ENCODE peak calls at places on chromosomes 6 and 20, in nine cellular contexts. One of them, this sample, is unnamed.

GRCh38 chr20:44637490-44638372 is 13.8 kb downstream of the ADA start:
- DNase-seq in COR-L47: no peak
- DNase-seq in GM04504: no peak
- DNase-seq in choroid plexus epithelial cell: no peak
- DNase-seq in kidney epithelial cell: no peak
- DNase-seq in naive thymus-derived CD4-positive, alpha-beta T cell: no peak
- DNase-seq in activated T-helper 2 cell treated with anti-CD3 and anti-CD28 coated beads, Interferon-gamma antibody, Interleukin-2, Interleukin-4, amounts not matched to agents 10 μg/mL and 5 μg/mL and 100 μg/mL, durations not matched to agents 14 hours and 24 hours and 36 hours: no peak
- DNase-seq in H54: no peak
- DNase-seq in putamen: no peak
- DNase-seq in this sample: no peak

GRCh38 chr6:14520029-14520428 is 402.5 kb downstream of the CD83 start:
- DNase-seq in COR-L47: no peak
- DNase-seq in GM04504: no peak
- DNase-seq in choroid plexus epithelial cell: no peak
- DNase-seq in kidney epithelial cell: no peak
- DNase-seq in naive thymus-derived CD4-positive, alpha-beta T cell: no peak
- DNase-seq in activated T-helper 2 cell treated with anti-CD3 and anti-CD28 coated beads, Interferon-gamma antibody, Interleukin-2, Interleukin-4, amounts not matched to agents 10 μg/mL and 5 μg/mL and 100 μg/mL, durations not matched to agents 14 hours and 24 hours and 36 hours: no peak
- DNase-seq in H54: no peak
- DNase-seq in putamen: no peak
- DNase-seq in this sample: no peak

GRCh38 chr6:11700118-11700718 is 78.4 kb downstream of the ADTRP start:
- DNase-seq in COR-L47: no peak
- DNase-seq in GM04504: no peak
- DNase-seq in choroid plexus epithelial cell: peak
- DNase-seq in kidney epithelial cell: no peak
- DNase-seq in naive thymus-derived CD4-positive, alpha-beta T cell: peak
- DNase-seq in activated T-helper 2 cell treated with anti-CD3 and anti-CD28 coated beads, Interferon-gamma antibody, Interleukin-2, Interleukin-4, amounts not matched to agents 10 μg/mL and 5 μg/mL and 100 μg/mL, durations not matched to agents 14 hours and 24 hours and 36 hours: no peak
- DNase-seq in H54: no peak
- DNase-seq in putamen: peak
- DNase-seq in this sample: no peak

GRCh38 chr6:165008971-165009370 is 300.4 kb downstream of the C6orf118 start:
- DNase-seq in COR-L47: no peak
- DNase-seq in GM04504: no peak
- DNase-seq in choroid plexus epithelial cell: no peak
- DNase-seq in kidney epithelial cell: no peak
- DNase-seq in naive thymus-derived CD4-positive, alpha-beta T cell: no peak
- DNase-seq in activated T-helper 2 cell treated with anti-CD3 and anti-CD28 coated beads, Interferon-gamma antibody, Interleukin-2, Interleukin-4, amounts not matched to agents 10 μg/mL and 5 μg/mL and 100 μg/mL, durations not matched to agents 14 hours and 24 hours and 36 hours: no peak
- DNase-seq in H54: no peak
- DNase-seq in putamen: no peak
- DNase-seq in this sample: no peak

GRCh38 chr20:15042723-15043122 is 705.3 kb upstream of the FLRT3 start:
- DNase-seq in COR-L47: no peak
- DNase-seq in GM04504: no peak
- DNase-seq in choroid plexus epithelial cell: no peak
- DNase-seq in kidney epithelial cell: no peak
- DNase-seq in naive thymus-derived CD4-positive, alpha-beta T cell: no peak
- DNase-seq in activated T-helper 2 cell treated with anti-CD3 and anti-CD28 coated beads, Interferon-gamma antibody, Interleukin-2, Interleukin-4, amounts not matched to agents 10 μg/mL and 5 μg/mL and 100 μg/mL, durations not matched to agents 14 hours and 24 hours and 36 hours: no peak
- DNase-seq in H54: no peak
- DNase-seq in putamen: no peak
- DNase-seq in this sample: no peak

GRCh38 chr20:37521091-37521771 is at the start of gene NNAT:
- DNase-seq in COR-L47: no peak
- DNase-seq in GM04504: no peak
- DNase-seq in choroid plexus epithelial cell: no peak
- DNase-seq in kidney epithelial cell: no peak
- DNase-seq in naive thymus-derived CD4-positive, alpha-beta T cell: no peak
- DNase-seq in activated T-helper 2 cell treated with anti-CD3 and anti-CD28 coated beads, Interferon-gamma antibody, Interleukin-2, Interleukin-4, amounts not matched to agents 10 μg/mL and 5 μg/mL and 100 μg/mL, durations not matched to agents 14 hours and 24 hours and 36 hours: no peak
- DNase-seq in H54: no peak
- DNase-seq in putamen: no peak
- DNase-seq in this sample: peak

GRCh38 chr6:118830691-118831090 is 63.3 kb upstream of the ASF1A start:
- DNase-seq in COR-L47: no peak
- DNase-seq in GM04504: no peak
- DNase-seq in choroid plexus epithelial cell: no peak
- DNase-seq in kidney epithelial cell: no peak
- DNase-seq in naive thymus-derived CD4-positive, alpha-beta T cell: no peak
- DNase-seq in activated T-helper 2 cell treated with anti-CD3 and anti-CD28 coated beads, Interferon-gamma antibody, Interleukin-2, Interleukin-4, amounts not matched to agents 10 μg/mL and 5 μg/mL and 100 μg/mL, durations not matched to agents 14 hours and 24 hours and 36 hours: no peak
- DNase-seq in H54: no peak
- DNase-seq in putamen: no peak
- DNase-seq in this sample: no peak

GRCh38 chr6:41334482-41335023 is 855 bp upstream of the NCR2 start:
- DNase-seq in COR-L47: no peak
- DNase-seq in GM04504: no peak
- DNase-seq in choroid plexus epithelial cell: peak
- DNase-seq in kidney epithelial cell: no peak
- DNase-seq in naive thymus-derived CD4-positive, alpha-beta T cell: no peak
- DNase-seq in activated T-helper 2 cell treated with anti-CD3 and anti-CD28 coated beads, Interferon-gamma antibody, Interleukin-2, Interleukin-4, amounts not matched to agents 10 μg/mL and 5 μg/mL and 100 μg/mL, durations not matched to agents 14 hours and 24 hours and 36 hours: no peak
- DNase-seq in H54: no peak
- DNase-seq in putamen: no peak
- DNase-seq in this sample: no peak

GRCh38 chr6:18668994-18669393 is 281.8 kb downstream of the RNF144B start:
- DNase-seq in COR-L47: no peak
- DNase-seq in GM04504: no peak
- DNase-seq in choroid plexus epithelial cell: no peak
- DNase-seq in kidney epithelial cell: no peak
- DNase-seq in naive thymus-derived CD4-positive, alpha-beta T cell: no peak
- DNase-seq in activated T-helper 2 cell treated with anti-CD3 and anti-CD28 coated beads, Interferon-gamma antibody, Interleukin-2, Interleukin-4, amounts not matched to agents 10 μg/mL and 5 μg/mL and 100 μg/mL, durations not matched to agents 14 hours and 24 hours and 36 hours: no peak
- DNase-seq in H54: no peak
- DNase-seq in putamen: no peak
- DNase-seq in this sample: no peak

GRCh38 chr6:138656278-138656803 is 117.2 kb upstream of the CCDC28A start:
- DNase-seq in COR-L47: no peak
- DNase-seq in GM04504: no peak
- DNase-seq in choroid plexus epithelial cell: no peak
- DNase-seq in kidney epithelial cell: no peak
- DNase-seq in naive thymus-derived CD4-positive, alpha-beta T cell: no peak
- DNase-seq in activated T-helper 2 cell treated with anti-CD3 and anti-CD28 coated beads, Interferon-gamma antibody, Interleukin-2, Interleukin-4, amounts not matched to agents 10 μg/mL and 5 μg/mL and 100 μg/mL, durations not matched to agents 14 hours and 24 hours and 36 hours: no peak
- DNase-seq in H54: no peak
- DNase-seq in putamen: no peak
- DNase-seq in this sample: no peak

GRCh38 chr6:88835210-88835609 is 128.2 kb downstream of the RNGTT start:
- DNase-seq in COR-L47: no peak
- DNase-seq in GM04504: no peak
- DNase-seq in choroid plexus epithelial cell: no peak
- DNase-seq in kidney epithelial cell: no peak
- DNase-seq in naive thymus-derived CD4-positive, alpha-beta T cell: no peak
- DNase-seq in activated T-helper 2 cell treated with anti-CD3 and anti-CD28 coated beads, Interferon-gamma antibody, Interleukin-2, Interleukin-4, amounts not matched to agents 10 μg/mL and 5 μg/mL and 100 μg/mL, durations not matched to agents 14 hours and 24 hours and 36 hours: no peak
- DNase-seq in H54: no peak
- DNase-seq in putamen: no peak
- DNase-seq in this sample: no peak

GRCh38 chr20:57124346-57124745 is 142.1 kb downstream of the BMP7 start:
- DNase-seq in COR-L47: no peak
- DNase-seq in GM04504: no peak
- DNase-seq in choroid plexus epithelial cell: peak
- DNase-seq in kidney epithelial cell: no peak
- DNase-seq in naive thymus-derived CD4-positive, alpha-beta T cell: no peak
- DNase-seq in activated T-helper 2 cell treated with anti-CD3 and anti-CD28 coated beads, Interferon-gamma antibody, Interleukin-2, Interleukin-4, amounts not matched to agents 10 μg/mL and 5 μg/mL and 100 μg/mL, durations not matched to agents 14 hours and 24 hours and 36 hours: no peak
- DNase-seq in H54: no peak
- DNase-seq in putamen: no peak
- DNase-seq in this sample: no peak

GRCh38 chr6:45746046-45746445 is 269.6 kb downstream of the CLIC5 start:
- DNase-seq in COR-L47: no peak
- DNase-seq in GM04504: no peak
- DNase-seq in choroid plexus epithelial cell: peak
- DNase-seq in kidney epithelial cell: no peak
- DNase-seq in naive thymus-derived CD4-positive, alpha-beta T cell: no peak
- DNase-seq in activated T-helper 2 cell treated with anti-CD3 and anti-CD28 coated beads, Interferon-gamma antibody, Interleukin-2, Interleukin-4, amounts not matched to agents 10 μg/mL and 5 μg/mL and 100 μg/mL, durations not matched to agents 14 hours and 24 hours and 36 hours: no peak
- DNase-seq in H54: no peak
- DNase-seq in putamen: no peak
- DNase-seq in this sample: no peak

GRCh38 chr20:49478266-49478665 is 4.2 kb downstream of the KCNB1 start:
- DNase-seq in COR-L47: no peak
- DNase-seq in GM04504: no peak
- DNase-seq in choroid plexus epithelial cell: no peak
- DNase-seq in kidney epithelial cell: no peak
- DNase-seq in naive thymus-derived CD4-positive, alpha-beta T cell: no peak
- DNase-seq in activated T-helper 2 cell treated with anti-CD3 and anti-CD28 coated beads, Interferon-gamma antibody, Interleukin-2, Interleukin-4, amounts not matched to agents 10 μg/mL and 5 μg/mL and 100 μg/mL, durations not matched to agents 14 hours and 24 hours and 36 hours: no peak
- DNase-seq in H54: no peak
- DNase-seq in putamen: no peak
- DNase-seq in this sample: no peak

GRCh38 chr20:37362821-37363220 is 16.9 kb downstream of the SRC start:
- DNase-seq in COR-L47: no peak
- DNase-seq in GM04504: no peak
- DNase-seq in choroid plexus epithelial cell: no peak
- DNase-seq in kidney epithelial cell: no peak
- DNase-seq in naive thymus-derived CD4-positive, alpha-beta T cell: no peak
- DNase-seq in activated T-helper 2 cell treated with anti-CD3 and anti-CD28 coated beads, Interferon-gamma antibody, Interleukin-2, Interleukin-4, amounts not matched to agents 10 μg/mL and 5 μg/mL and 100 μg/mL, durations not matched to agents 14 hours and 24 hours and 36 hours: no peak
- DNase-seq in H54: no peak
- DNase-seq in putamen: no peak
- DNase-seq in this sample: no peak

GRCh38 chr20:16035576-16035975 is 537.7 kb downstream of the KIF16B start:
- DNase-seq in COR-L47: no peak
- DNase-seq in GM04504: no peak
- DNase-seq in choroid plexus epithelial cell: no peak
- DNase-seq in kidney epithelial cell: no peak
- DNase-seq in naive thymus-derived CD4-positive, alpha-beta T cell: no peak
- DNase-seq in activated T-helper 2 cell treated with anti-CD3 and anti-CD28 coated beads, Interferon-gamma antibody, Interleukin-2, Interleukin-4, amounts not matched to agents 10 μg/mL and 5 μg/mL and 100 μg/mL, durations not matched to agents 14 hours and 24 hours and 36 hours: no peak
- DNase-seq in H54: no peak
- DNase-seq in putamen: no peak
- DNase-seq in this sample: no peak

This sample was measured in H1.